ENCODE peak calls at places on chromosome 4, in eight cellular contexts. Q, I, V, O, H, C, X and M are unnamed samples.

GRCh38 chr4:101701551-101701950 is 89.0 kb upstream of the BANK1 start:
- DNase-seq in Q (no peak), I (no peak), V (no peak), O (no peak), H (no peak), C (no peak), X (no peak), M (no peak)

GRCh38 chr4:140082399-140082758 is 71.6 kb downstream of the MAML3 start:
- DNase-seq in Q (no peak), I (no peak), V (no peak), O (no peak), H (no peak), C (no peak), X (no peak), M (no peak)

GRCh38 chr4:43113196-43113595 is 220.7 kb downstream of the GRXCR1 start:
- DNase-seq in Q (no peak), I (no peak), V (no peak), O (no peak), H (no peak), C (no peak), X (no peak), M (no peak)

GRCh38 chr4:123453006-123453685 is 56.6 kb downstream of the SPRY1 start:
- DNase-seq in Q (no peak), I (no peak), V (no peak), O (no peak), H (no peak), C (no peak), X (no peak), M (peak)

GRCh38 chr4:102318105-102318504 is 27.2 kb downstream of the SLC39A8 start:
- DNase-seq in Q (no peak), I (no peak), V (no peak), O (no peak), H (no peak), C (no peak), X (no peak), M (no peak)

GRCh38 chr4:82667761-82668505 is 106.1 kb upstream of the TMEM150C start:
- DNase-seq in Q (no peak), I (no peak), V (no peak), O (no peak), H (no peak), C (no peak), X (no peak), M (no peak)

GRCh38 chr4:83329521-83330105 is 5.0 kb downstream of the HPSE start:
- DNase-seq in Q (no peak), I (no peak), V (no peak), O (no peak), H (no peak), C (no peak), X (no peak), M (no peak)

GRCh38 chr4:124948976-124949597 is 236.6 kb upstream of the ANKRD50 start:
- DNase-seq in Q (no peak), I (no peak), V (no peak), O (no peak), H (no peak), C (no peak), X (no peak), M (peak)

GRCh38 chr4:102537280-102537679 is 36.1 kb downstream of the NFKB1 start:
- DNase-seq in Q (no peak), I (no peak), V (no peak), O (no peak), H (no peak), C (no peak), X (no peak), M (no peak)

GRCh38 chr4:151417766-151418376 is 8.9 kb downstream of the FHIP1A start:
- DNase-seq in Q (no peak), I (no peak), V (no peak), O (no peak), H (no peak), C (no peak), X (no peak), M (peak)

GRCh38 chr4:30256105-30256828 is 463.9 kb upstream of the PCDH7 start:
- DNase-seq in Q (no peak), I (no peak), V (no peak), O (no peak), H (no peak), C (no peak), X (no peak), M (no peak)

GRCh38 chr4:98638661-98639060 is 19.8 kb downstream of the TSPAN5 start:
- DNase-seq in Q (no peak), I (no peak), V (no peak), O (no peak), H (no peak), C (no peak), X (no peak), M (no peak)

GRCh38 chr4:80221161-80221560 is 23.9 kb downstream of the PRDM8 start:
- DNase-seq in Q (no peak), I (no peak), V (no peak), O (no peak), H (no peak), C (no peak), X (no peak), M (peak)

GRCh38 chr4:53055274-53055673 is 193.2 kb downstream of the RASL11B start:
- DNase-seq in Q (peak), I (no peak), V (no peak), O (no peak), H (no peak), C (no peak), X (peak), M (peak)

GRCh38 chr4:105900541-105900940 is 5.3 kb downstream of the NPNT start:
- DNase-seq in Q (no peak), I (no peak), V (no peak), O (no peak), H (no peak), C (no peak), X (no peak), M (no peak)

GRCh38 chr4:162461952-162462351 is 298.2 kb upstream of the FSTL5 start:
- DNase-seq in Q (no peak), I (no peak), V (no peak), O (no peak), H (no peak), C (no peak), X (no peak), M (no peak)

GRCh38 chr4:113990886-113991285 is 11.4 kb upstream of the ARSJ start:
- DNase-seq in Q (no peak), I (no peak), V (no peak), O (no peak), H (no peak), C (no peak), X (no peak), M (no peak)

GRCh38 chr4:13611283-13611842 is 16.2 kb downstream of the BOD1L1 start:
- DNase-seq in Q (no peak), I (no peak), V (no peak), O (no peak), H (no peak), C (no peak), X (no peak), M (no peak)

GRCh38 chr4:155854597-155855226 is 11.4 kb downstream of the ASIC5 start:
- DNase-seq in Q (no peak), I (no peak), V (no peak), O (no peak), H (no peak), C (no peak), X (no peak), M (peak)

GRCh38 chr4:107870916-107871786 is 46.4 kb downstream of the SGMS2 start:
- DNase-seq in Q (peak), I (no peak), V (no peak), O (no peak), H (no peak), C (no peak), X (no peak), M (no peak)

GRCh38 chr4:73450398-73451004 is 14.5 kb downstream of the AFP start:
- DNase-seq in Q (peak), I (no peak), V (no peak), O (no peak), H (no peak), C (no peak), X (no peak), M (peak)

GRCh38 chr4:173230077-173230476 is 61.5 kb downstream of the GALNT7 start:
- DNase-seq in Q (no peak), I (no peak), V (no peak), O (no peak), H (no peak), C (no peak), X (no peak), M (no peak)

GRCh38 chr4:112082954-112083586 is 62.2 kb upstream of the FAM241A start:
- DNase-seq in Q (no peak), I (no peak), V (no peak), O (no peak), H (no peak), C (no peak), X (no peak), M (peak)

GRCh38 chr4:56261027-56261426 is 126.3 kb downstream of the AASDH start:
- DNase-seq in Q (no peak), I (peak), V (peak), O (no peak), H (no peak), C (no peak), X (no peak), M (no peak)